ENCODE peak calls at places on chromosomes 7 and 10, in seven cellular contexts. E is heart left ventricle, Y is stomach, I is body of pancreas, D is breast epithelium, V is thyroid gland, A is IMR-90. W is an unnamed sample.

GRCh38 chr10:93757136-93757535 is 600 bp upstream of the LGI1 start:
- DNase-seq in E (no peak), Y (no peak), I (no peak), D (no peak), V (no peak), A (no peak), W (no peak)

GRCh38 chr10:111875760-111876159 is 307.8 kb downstream of the GPAM start:
- DNase-seq in E (no peak), Y (no peak), I (no peak), D (no peak), V (no peak), A (no peak), W (no peak)

GRCh38 chr10:34127676-34128075 is 687.4 kb downstream of the PARD3 start:
- DNase-seq in E (no peak), Y (no peak), I (no peak), D (no peak), V (no peak), A (no peak), W (no peak)

GRCh38 chr10:92640110-92640509 is 47.2 kb downstream of the KIF11 start:
- DNase-seq in E (no peak), Y (no peak), I (no peak), D (no peak), V (no peak), A (peak; percentile 50), W (no peak)

GRCh38 chr7:3641556-3641955 is 340.5 kb downstream of the SDK1 start:
- DNase-seq in E (no peak), Y (no peak), I (no peak), D (no peak), V (no peak), A (no peak), W (no peak)

GRCh38 chr7:140734096-140734495 is 37.6 kb downstream of the NDUFB2 start:
- DNase-seq in E (no peak), Y (no peak), I (no peak), D (no peak), V (no peak), A (no peak), W (no peak)

GRCh38 chr7:155785536-155785935 is 26.7 kb downstream of the SHH start:
- DNase-seq in E (no peak), Y (no peak), I (no peak), D (no peak), V (no peak), A (peak; percentile 45), W (no peak)

GRCh38 chr7:155533120-155533826 is 13.1 kb downstream of the CNPY1 start:
- DNase-seq in E (no peak), Y (no peak), I (no peak), D (no peak), V (no peak), A (no peak), W (no peak)

GRCh38 chr10:112785089-112785488 is 165.0 kb upstream of the TCF7L2 start:
- DNase-seq in E (no peak), Y (no peak), I (no peak), D (no peak), V (no peak), A (no peak), W (no peak)

GRCh38 chr7:130493275-130493868 is 1.5 kb downstream of the MEST start:
- DNase-seq in E (no peak), Y (no peak), I (no peak), D (no peak), V (no peak), A (peak; percentile 43), W (no peak)

GRCh38 chr10:71921319-71922027 is 42.7 kb upstream of the CHST3 start:
- DNase-seq in E (no peak), Y (no peak), I (peak; percentile 14), D (no peak), V (peak; percentile 85), A (no peak), W (no peak)

GRCh38 chr10:60944159-60944909 is at the start of gene RHOBTB1:
- DNase-seq in E (peak; percentile 88), Y (peak; percentile 82), I (peak; percentile 83), D (peak; percentile 67), V (peak; percentile 79), A (peak; percentile 83), W (no peak)
- TF ChIP-seq POLR2A in E (peak; percentile 14), Y (peak; percentile 59), I (peak; percentile 95), D (no peak), V (no peak), A (peak; percentile 90), W (peak; percentile 60)

GRCh38 chr10:397321-398068 is 262.2 kb downstream of the ZMYND11 start:
- DNase-seq in E (no peak), Y (no peak), I (no peak), D (no peak), V (peak; percentile 93), A (no peak), W (no peak)

GRCh38 chr10:395665-396064 is 260.4 kb downstream of the ZMYND11 start:
- DNase-seq in E (no peak), Y (no peak), I (no peak), D (no peak), V (no peak), A (no peak), W (no peak)

GRCh38 chr10:396107-396506 is 260.9 kb downstream of the ZMYND11 start:
- DNase-seq in E (no peak), Y (no peak), I (no peak), D (no peak), V (no peak), A (no peak), W (no peak)

GRCh38 chr10:398954-399353 is 263.7 kb downstream of the ZMYND11 start:
- DNase-seq in E (no peak), Y (no peak), I (no peak), D (no peak), V (no peak), A (no peak), W (no peak)

DNA sequence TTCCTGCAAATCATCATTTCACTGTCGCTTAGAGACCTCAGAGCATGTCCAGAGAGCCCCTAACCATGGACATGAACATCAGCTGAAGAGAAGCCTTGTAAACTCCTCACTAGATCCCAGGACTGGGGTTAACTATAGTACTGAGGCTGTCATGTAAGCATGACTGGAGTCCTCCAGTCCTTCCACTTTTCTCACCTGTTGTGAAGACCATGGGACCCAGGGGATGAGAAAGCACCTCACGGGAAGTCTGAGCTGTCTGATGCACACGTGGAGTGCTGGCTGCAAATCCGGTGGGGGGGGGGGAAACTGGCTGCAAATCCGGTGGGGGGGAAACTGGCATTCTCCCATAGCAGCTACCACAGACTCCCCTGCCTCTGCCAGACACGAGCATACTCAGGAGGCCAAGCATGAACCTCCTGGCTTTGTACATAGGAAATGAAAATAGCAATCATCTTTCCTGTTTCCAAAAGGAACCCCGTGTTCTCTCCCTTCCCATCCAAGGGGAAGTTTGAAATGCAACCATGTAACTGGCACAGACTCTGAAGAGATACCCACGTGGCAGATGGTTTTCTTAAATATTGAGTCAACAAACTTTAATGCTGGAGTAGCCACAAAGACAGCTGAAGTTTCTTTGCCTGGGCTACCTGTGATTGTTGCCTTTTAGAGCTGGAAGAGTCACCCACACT is 261.4 kb downstream of the ZMYND11 start:
- DNase-seq in E (no peak), Y (no peak), I (no peak), D (no peak), V (peak; percentile 73), A (no peak), W (no peak)
- H3K4me1 ChIP-seq in E (peaks cover 10% of the 10 kb centered on the region), Y (peaks cover 15% of the 10 kb centered on the region), I (no peaks in the 10 kb centered on the region), D (peaks cover 2% of the 10 kb centered on the region), V (peaks cover 26% of the 10 kb centered on the region), A (no peaks in the 10 kb centered on the region), W (peaks cover 21% of the 10 kb centered on the region)

GRCh38 chr10:70672165-70672992 is at the start of gene ADAMTS14:
- DNase-seq in E (peak; percentile 49), Y (no peak), I (no peak), D (no peak), V (peak; percentile 39), A (no peak), W (no peak)
- H3K4me3 ChIP-seq in E (peak within 1 kb of the TSS; percentile 26), Y (peak within 1 kb of the TSS; percentile 51), I (no peak within 1 kb of the TSS), D (peak within 1 kb of the TSS; percentile 40), V (no peak within 1 kb of the TSS), A (peak within 1 kb of the TSS; percentile 57), W (peak within 1 kb of the TSS; percentile 36)

DNA sequence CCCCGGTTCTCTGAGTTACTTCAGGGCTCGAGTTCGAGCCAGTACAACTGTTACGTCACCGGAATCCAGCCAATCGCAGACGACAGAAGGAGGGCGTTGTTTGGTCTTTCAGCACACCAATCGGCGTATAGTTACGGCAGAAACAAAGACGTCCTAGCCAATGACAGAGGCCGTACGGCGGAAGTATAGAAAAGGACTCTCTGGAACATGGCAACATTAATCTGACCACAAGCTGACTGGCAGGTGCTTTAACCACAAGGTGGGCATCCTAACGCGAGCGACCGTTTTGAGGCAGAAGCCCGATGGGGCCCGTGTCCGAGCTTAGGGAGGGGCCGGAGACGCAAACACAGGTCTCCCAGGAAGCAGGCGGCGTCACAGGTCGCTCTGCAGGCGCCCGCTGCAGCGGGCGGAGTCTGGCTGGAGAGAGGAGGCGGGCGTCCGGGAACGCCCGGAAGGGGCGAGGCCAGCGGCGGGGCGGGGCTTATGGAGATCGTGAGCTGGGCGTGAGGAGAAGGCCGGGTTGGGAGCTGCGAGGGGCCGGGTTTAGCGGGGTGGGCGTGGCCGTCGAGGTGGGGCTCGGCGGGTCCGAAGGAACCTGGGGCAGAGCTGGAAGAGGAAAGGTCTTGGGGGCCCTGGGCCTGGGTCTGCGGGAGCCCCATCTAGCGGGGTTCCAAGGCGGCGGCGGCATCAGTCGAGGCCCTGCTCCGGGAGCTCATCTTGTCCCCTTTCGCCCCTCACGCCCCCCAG is at the start of gene MOSPD3:
- DNase-seq in E (peak; percentile 98), Y (peak; percentile 99), I (peak; percentile 98), D (peak; percentile 98), V (peak; percentile 98), A (peak; percentile 99), W (peak; percentile 87)
- TF ChIP-seq POLR2A in E (peak; percentile 53), Y (peak; percentile 23), I (peak; percentile 97), D (peak; percentile 50), V (no peak), A (peak; percentile 50), W (peak; percentile 82)

GRCh38 chr7:2524808-2525140 is 5.2 kb downstream of the LFNG start:
- DNase-seq in E (no peak), Y (no peak), I (peak; percentile 49), D (no peak), V (no peak), A (no peak), W (no peak)

GRCh38 chr7:2526659-2527504 is 7.3 kb downstream of the LFNG start:
- DNase-seq in E (peak; percentile 26), Y (no peak), I (no peak), D (no peak), V (no peak), A (no peak), W (no peak)

GRCh38 chr7:2525931-2526630 is 6.5 kb downstream of the LFNG start:
- DNase-seq in E (peak; percentile 26), Y (no peak), I (no peak), D (no peak), V (no peak), A (no peak), W (no peak)

GRCh38 chr7:2523941-2524807 is 4.6 kb downstream of the LFNG start:
- DNase-seq in E (peak; percentile 92), Y (peak; percentile 97), I (peak; percentile 97), D (peak; percentile 87), V (peak; percentile 50), A (peak; percentile 41), W (no peak)

GRCh38 chr7:2525161-2525930 is 5.8 kb downstream of the LFNG start:
- DNase-seq in E (peak; percentile 26), Y (no peak), I (peak; percentile 70), D (no peak), V (no peak), A (no peak), W (no peak)
- H3K4me1 ChIP-seq in E (peaks cover 24% of the 10 kb centered on the region), Y (peaks cover 100% of the 10 kb centered on the region), I (peaks cover 95% of the 10 kb centered on the region), D (peaks cover 41% of the 10 kb centered on the region), V (peaks cover 25% of the 10 kb centered on the region), A (peaks cover 35% of the 10 kb centered on the region), W (peaks cover 100% of the 10 kb centered on the region)

W was measured in esophagus squamous epithelium.